ENCODE peak calls at places on chromosomes 13 and 19, in seven cellular contexts. H is SK-N-SH, P is K562, W is HepG2, L is HCT116, Q is GM12878, G is H1. E is an unnamed sample.

GRCh38 chr19:46944918-46945628 is 74.6 kb upstream of the NPAS1 start:
- DNase-seq in G (no peak), Q (no peak), W (no peak), H (peak), P (no peak), L (no peak), E (no peak)

GRCh38 chr19:615619-616018 is 17.7 kb downstream of the POLRMT start:
- DNase-seq in G (no peak), Q (no peak), L (no peak), H (no peak), P (no peak), W (no peak), E (no peak)

GRCh38 chr13:30806784-30807183 is 71.4 kb downstream of the ALOX5AP start:
- DNase-seq in H (no peak), P (no peak), L (no peak), G (no peak), W (no peak), Q (no peak), E (no peak)

GRCh38 chr13:30874561-30874960 is 31.5 kb upstream of the MEDAG start:
- DNase-seq in W (no peak), Q (no peak), L (no peak), H (no peak), P (no peak), G (no peak), E (no peak)

GRCh38 chr13:40271511-40271910 is 394.9 kb downstream of the FOXO1 start:
- DNase-seq in H (no peak), P (no peak), Q (no peak), W (no peak), G (no peak), L (no peak), E (no peak)

GRCh38 chr13:23321534-23322241 is 111.8 kb downstream of the SACS start:
- DNase-seq in G (no peak), L (peak), P (peak), Q (peak), W (peak), H (no peak), E (peak)

GRCh38 chr13:108070491-108070890 is 144.8 kb downstream of the LIG4 start:
- DNase-seq in G (no peak), P (no peak), W (no peak), Q (no peak), H (no peak), L (no peak), E (no peak)

GRCh38 chr19:50460161-50460765 is 16.0 kb upstream of the EMC10 start:
- DNase-seq in P (no peak), G (no peak), W (peak), L (no peak), H (no peak), Q (peak), E (no peak)

GRCh38 chr13:113078895-113079720 is 26.5 kb upstream of the F7 start:
- DNase-seq in H (no peak), W (no peak), G (no peak), L (no peak), Q (no peak), P (no peak), E (no peak)

GRCh38 chr19:14519860-14520407 is 1.7 kb upstream of the DNAJB1 start:
- DNase-seq in H (no peak), P (no peak), W (peak), G (no peak), L (peak), Q (no peak), E (no peak)

GRCh38 chr19:4303778-4304508 is 455 bp upstream of the FSD1 start:
- DNase-seq in H (no peak), W (no peak), P (no peak), Q (no peak), L (no peak), G (no peak), E (no peak)
- TF ChIP-seq SIN3A in H (no peak), W (no peak), P (no peak), Q (no peak), L (no peak), G (no peak), E (no peak)

DNA sequence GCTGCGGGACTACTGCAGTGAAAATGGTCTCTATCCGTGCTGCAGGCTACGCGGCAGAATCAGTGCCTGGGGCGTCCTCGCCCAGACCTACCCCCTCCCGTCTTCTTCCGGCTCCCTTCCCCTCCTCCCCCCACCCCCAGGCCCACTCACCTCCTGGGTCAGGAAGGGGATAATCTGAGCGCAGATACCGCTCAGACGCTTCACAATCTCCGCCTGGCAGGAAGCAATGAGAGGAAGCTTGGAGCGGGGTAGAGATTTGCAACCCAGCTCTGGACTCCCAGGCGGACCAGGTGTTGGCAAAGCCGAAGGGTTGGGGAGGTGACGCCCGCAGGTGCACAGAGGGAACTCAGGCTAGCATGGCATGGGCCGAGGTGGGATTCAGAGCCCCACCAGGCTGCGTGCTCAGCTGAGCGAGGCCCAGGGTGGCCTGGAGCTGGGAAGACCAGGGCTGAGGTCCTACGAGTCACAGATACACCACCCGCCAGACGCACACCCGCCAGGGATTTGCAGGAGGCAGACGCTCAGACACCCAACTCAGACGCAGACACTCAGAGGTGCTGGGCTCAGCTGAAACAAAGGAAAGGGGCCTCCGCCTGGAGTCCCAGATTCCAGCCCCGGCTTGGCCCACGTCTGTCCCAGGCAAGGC is 4.1 kb downstream of the TLE2 start:
- DNase-seq in P (no peak), W (no peak), L (no peak), Q (no peak), G (no peak), H (peak), E (no peak)
- TF ChIP-seq SIN3A in P (no peak), W (no peak), L (no peak), Q (no peak), G (no peak), H (no peak), E (no peak)

GRCh38 chr19:35000647-35001501 is 751 bp downstream of the GRAMD1A start:
- DNase-seq in L (no peak), P (peak), G (peak), Q (no peak), W (peak), H (peak), E (no peak)

GRCh38 chr19:34998777-34999497 is 1.2 kb upstream of the GRAMD1A start:
- DNase-seq in L (no peak), P (no peak), Q (no peak), W (peak), G (no peak), H (peak), E (no peak)

GRCh38 chr19:35000338-35000646 is 169 bp downstream of the GRAMD1A start:
- DNase-seq in H (no peak), G (no peak), P (no peak), W (no peak), Q (no peak), L (no peak), E (no peak)

GRCh38 chr19:35002037-35002535 is 2.0 kb downstream of the GRAMD1A start:
- DNase-seq in Q (no peak), W (no peak), P (no peak), L (no peak), G (no peak), H (peak), E (no peak)

DNA sequence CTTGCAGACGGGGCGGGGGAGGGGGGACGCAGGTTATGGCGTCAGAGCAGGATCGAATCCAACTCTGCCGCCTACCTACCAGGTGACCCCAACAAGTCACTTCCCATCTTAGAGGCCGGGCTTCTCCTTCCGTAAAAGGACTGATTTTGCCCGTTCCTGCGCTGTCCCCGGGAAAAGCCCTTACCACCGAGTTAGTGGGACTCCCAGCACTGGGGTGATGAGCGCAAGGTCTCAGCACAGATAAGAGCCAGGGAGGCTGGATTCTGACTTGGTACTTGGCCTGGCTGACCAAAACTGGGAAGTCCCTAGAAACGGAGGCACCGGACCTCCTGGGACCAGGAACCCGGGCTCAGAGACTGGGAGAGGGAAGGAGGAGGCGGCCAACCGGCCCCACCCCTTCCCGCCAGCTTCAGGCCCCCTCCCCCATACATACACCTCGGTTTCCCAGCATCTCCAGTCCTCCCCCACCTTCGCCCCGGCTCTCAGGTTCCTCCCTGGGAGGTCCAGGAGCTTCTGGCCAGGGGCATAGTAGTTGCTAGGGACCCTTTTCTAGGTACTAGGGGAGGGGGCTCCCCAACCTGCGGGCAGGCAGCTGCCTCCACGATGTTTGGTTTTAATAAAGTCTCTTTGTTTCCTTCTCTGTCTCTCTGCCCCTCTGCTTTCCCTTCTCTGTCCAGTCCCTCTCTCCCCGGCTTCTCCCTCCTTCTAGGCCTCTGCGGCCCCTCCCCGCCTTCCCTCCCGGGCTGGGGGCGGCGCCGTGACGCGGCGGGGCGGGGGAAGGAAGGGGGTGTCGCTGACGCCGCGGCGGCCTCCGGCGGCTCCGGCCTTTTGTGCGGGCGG is at the start of gene GRAMD1A:
- DNase-seq in Q (no peak), H (peak), L (peak), W (peak), G (peak), P (peak), E (peak)
- TF ChIP-seq SIN3A in Q (no peak), H (no peak), L (peak), W (no peak), G (no peak), P (no peak), E (no peak)

DNA sequence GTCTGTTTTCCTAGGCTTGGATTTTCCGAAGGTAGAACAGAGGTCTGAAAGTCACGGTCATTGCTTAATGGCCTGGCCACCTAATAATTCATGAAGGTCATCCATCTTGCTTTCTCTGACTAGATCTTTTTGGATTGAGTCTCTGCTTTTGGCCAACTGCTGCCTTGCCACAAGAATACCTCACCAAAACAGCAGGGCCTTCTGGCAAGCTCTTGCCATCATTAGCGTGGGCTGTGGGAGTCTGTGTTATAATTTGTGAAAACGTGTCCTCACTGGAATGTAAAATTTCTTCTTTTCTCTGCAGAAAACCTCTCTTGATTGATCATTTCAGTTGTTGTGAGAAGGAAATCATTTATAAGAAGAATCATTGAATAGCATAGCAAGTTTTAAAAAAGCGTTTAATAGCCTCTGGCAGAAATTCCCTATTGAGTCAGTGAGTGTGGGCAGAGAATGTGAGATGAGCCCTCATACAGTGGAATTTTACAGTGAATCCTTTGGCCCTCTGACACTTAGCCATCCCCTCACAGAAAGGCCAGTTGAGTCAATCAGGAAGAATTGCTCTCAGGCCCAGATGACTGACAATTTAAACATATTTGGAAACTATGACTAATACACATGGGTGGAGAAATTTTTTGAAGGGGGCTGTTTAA is 43.2 kb upstream of the ERICH6B start:
- DNase-seq in P (no peak), L (no peak), Q (no peak), H (no peak), W (no peak), G (no peak), E (no peak)
- TF ChIP-seq SIN3A in P (no peak), L (no peak), Q (no peak), H (no peak), W (no peak), G (no peak), E (no peak)